ENCODE peak calls at places on chromosomes 5 and 9, in four cellular contexts. Z is foreskin fibroblast, K is hepatocyte, Y is astrocyte. A is an unnamed sample.

GRCh38 chr5:42912184-42912766 is 100.6 kb upstream of the SELENOP start:
- DNase-seq in Z (peak), K (no peak), Y (peak), A (peak)

GRCh38 chr9:133090752-133091325 is 29.1 kb downstream of the CEL start:
- DNase-seq in Z (no peak), K (no peak), Y (no peak), A (no peak)

GRCh38 chr5:76099286-76099702 is 16.1 kb downstream of the SV2C start:
- DNase-seq in Z (no peak), K (no peak), Y (no peak), A (no peak)

GRCh38 chr9:14322211-14323082 is 8.5 kb upstream of the NFIB start:
- DNase-seq in Z (peak), K (peak), Y (peak), A (peak)

GRCh38 chr5:88692979-88693932 is 189.7 kb downstream of the MEF2C start:
- DNase-seq in Z (peak), K (no peak), Y (no peak), A (peak)

GRCh38 chr5:108545301-108545700 is 163.4 kb upstream of the FBXL17 start:
- DNase-seq in Z (no peak), K (no peak), Y (no peak), A (no peak)

GRCh38 chr9:32581512-32582143 is 8.7 kb upstream of the NDUFB6 start:
- DNase-seq in Z (peak), K (peak), Y (peak), A (peak)

GRCh38 chr5:57538341-57538955 is 55.8 kb upstream of the ACTBL2 start:
- DNase-seq in Z (peak), K (no peak), Y (peak), A (no peak)

GRCh38 chr5:92687793-92688467 is 893.1 kb downstream of the NR2F1-AS1 start:
- DNase-seq in Z (peak), K (peak), Y (peak), A (peak)

DNA sequence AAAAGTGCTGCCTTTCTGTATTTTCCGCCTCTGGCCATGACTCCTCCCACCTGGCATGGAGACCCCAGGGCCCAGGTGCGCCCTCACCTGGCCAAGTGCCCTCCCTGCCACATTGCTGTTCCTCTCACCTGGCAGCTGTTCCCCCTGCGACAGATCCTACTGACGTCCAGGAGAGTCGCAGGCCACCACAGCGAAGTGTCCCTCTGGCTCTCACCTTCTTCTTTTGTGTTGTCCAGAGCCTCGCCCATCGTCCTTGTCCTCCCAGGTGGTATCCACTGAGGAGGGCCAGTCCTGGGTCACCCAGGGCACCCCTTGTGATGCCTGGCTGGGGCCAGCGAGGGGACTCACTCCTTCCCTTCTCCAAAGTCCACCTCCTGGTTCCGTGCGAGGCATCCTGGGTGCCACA is 2.6 kb downstream of the NKD2 start:
- DNase-seq in Z (no peak), K (peak), Y (no peak), A (peak)
- TF ChIP-seq CTCF in Z (peak), K (peak), Y (peak), A (peak)

GRCh38 chr9:2192356-2192979 is 177.3 kb downstream of the SMARCA2 start:
- DNase-seq in Z (peak), K (no peak), Y (no peak), A (no peak)
- TF ChIP-seq CTCF in Z (no peak), K (no peak), Y (no peak), A (no peak)

GRCh38 chr5:33721491-33722245 is 170.1 kb downstream of the ADAMTS12 start:
- DNase-seq in Z (no peak), K (no peak), Y (peak), A (no peak)
- TF ChIP-seq CTCF in Z (no peak), K (no peak), Y (no peak), A (no peak)

GRCh38 chr5:103224894-103225246 is 33.7 kb upstream of the MACIR start:
- DNase-seq in Z (no peak), K (no peak), Y (no peak), A (no peak)
- TF ChIP-seq CTCF in Z (no peak), K (no peak), Y (no peak), A (no peak)

DNA sequence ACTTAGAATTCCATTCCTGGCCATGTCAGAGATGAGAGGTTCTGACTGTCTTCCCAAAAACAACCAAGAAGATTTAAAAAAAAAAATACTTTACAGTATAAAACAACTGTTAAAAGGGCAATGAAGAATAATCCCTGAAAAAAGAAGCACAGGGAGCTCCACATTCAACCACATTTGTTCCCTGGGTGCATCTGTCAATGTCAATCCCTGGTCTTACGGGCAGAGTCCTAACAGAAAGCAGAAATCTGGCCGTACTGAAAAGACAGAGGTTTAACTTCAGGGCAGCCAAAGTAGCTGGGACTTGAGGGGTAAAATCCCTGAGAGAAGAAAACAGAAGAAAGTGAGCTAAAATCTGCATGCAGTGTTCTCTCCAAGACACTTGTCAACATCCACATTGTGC is 76.6 kb downstream of the RICTOR start:
- DNase-seq in Z (no peak), K (no peak), Y (no peak), A (no peak)
- TF ChIP-seq CTCF in Z (no peak), K (no peak), Y (no peak), A (no peak)

DNA sequence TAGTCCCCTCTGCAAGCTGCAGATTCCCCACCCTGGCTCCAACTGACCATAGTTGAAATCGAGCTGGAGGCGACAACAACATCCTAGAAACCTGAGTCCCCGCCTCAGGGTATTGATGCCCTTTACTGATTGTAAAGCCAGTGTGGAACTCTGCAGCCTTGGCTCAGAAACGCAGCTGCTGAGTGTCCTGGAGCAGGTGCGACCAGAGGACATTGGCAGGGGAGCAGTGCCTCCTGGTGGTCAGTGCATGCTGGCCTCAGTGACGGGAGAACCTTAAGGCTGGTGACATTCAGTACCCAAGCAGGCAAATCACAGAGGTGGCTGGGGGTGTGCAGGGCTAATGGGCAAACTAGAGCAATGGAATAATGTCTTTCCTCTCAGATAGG is 20.4 kb upstream of the ZNF354B start:
- DNase-seq in Z (no peak), K (peak), Y (no peak), A (peak)
- TF ChIP-seq CTCF in Z (no peak), K (peak), Y (no peak), A (no peak)

GRCh38 chr5:6726006-6726405 is 12.8 kb downstream of the TENT4A start:
- DNase-seq in Z (no peak), K (no peak), Y (no peak), A (no peak)

GRCh38 chr5:6727231-6727630 is 14.0 kb downstream of the TENT4A start:
- DNase-seq in Z (no peak), K (no peak), Y (no peak), A (no peak)

GRCh38 chr5:6728795-6729183 is 15.6 kb downstream of the TENT4A start:
- DNase-seq in Z (no peak), K (no peak), Y (no peak), A (no peak)

GRCh38 chr5:6729400-6730310 is 16.4 kb downstream of the TENT4A start:
- DNase-seq in Z (no peak), K (no peak), Y (no peak), A (no peak)

DNA sequence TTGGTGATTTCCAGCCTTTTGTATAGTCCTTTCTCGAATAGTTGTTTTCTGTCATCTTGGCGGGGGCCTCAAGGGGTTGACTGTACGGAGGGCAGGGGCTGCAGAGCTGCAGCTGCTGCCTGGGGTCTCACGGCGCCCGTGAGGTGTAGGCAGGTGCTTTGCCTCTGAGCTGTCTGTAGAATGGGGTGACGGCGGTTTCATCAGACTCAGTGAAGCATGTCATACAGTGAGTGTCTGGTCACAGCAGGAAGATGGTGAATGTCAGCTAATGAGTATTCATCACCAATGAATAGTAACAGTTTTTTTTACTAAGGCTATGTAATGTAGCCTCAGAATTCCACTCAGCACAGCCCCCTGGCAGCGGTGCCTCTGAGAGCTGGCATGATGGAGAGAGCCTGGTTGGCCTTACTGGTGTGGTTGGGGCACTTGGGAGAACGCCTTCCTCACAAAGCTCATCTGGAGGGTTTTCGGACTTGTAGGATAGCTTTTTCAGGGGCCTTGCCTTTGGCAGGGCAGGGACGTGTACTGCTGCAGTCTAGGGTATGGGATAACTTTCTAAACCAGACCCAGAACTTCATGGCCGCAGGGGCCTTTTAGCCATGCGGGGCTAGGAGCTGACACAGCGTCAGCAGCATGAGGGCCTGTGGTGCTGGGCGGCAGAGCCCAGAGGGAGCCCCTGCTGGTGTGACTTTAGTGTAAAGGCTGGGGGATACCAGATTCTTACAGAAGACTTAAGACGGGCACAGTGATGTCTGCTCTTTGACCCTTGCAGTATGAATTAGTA is 15.0 kb downstream of the TENT4A start:
- DNase-seq in Z (no peak), K (no peak), Y (no peak), A (no peak)
- TF ChIP-seq CTCF in Z (no peak), K (no peak), Y (no peak), A (no peak)

GRCh38 chr5:169795311-169795710 is 158.2 kb downstream of the DOCK2 start:
- DNase-seq in Z (peak), K (no peak), Y (no peak), A (peak)
- TF ChIP-seq CTCF in Z (no peak), K (no peak), Y (no peak), A (no peak)

A was measured in Calu3.